ENCODE peak calls at places on chromosome 16, in six cellular contexts. One of them, this sample, is unnamed.

GRCh38 chr16:50234771-50235556 is 31.4 kb upstream of the ADCY7 start:
- DNase-seq in lung: no peak
- DNase-seq in HAP-1: peak
- DNase-seq in heart right ventricle: no peak
- DNase-seq in stimulated activated CD4-positive, alpha-beta T cell treated with anti-CD3 and anti-CD28 coated beads, Interleukin-2, amount 100 ng/mL, for 24 hours: no peak
- DNase-seq in psoas muscle: no peak
- DNase-seq in this sample: no peak

GRCh38 chr16:73116576-73116975 is 68.6 kb upstream of the ZFHX3 start:
- DNase-seq in lung: no peak
- DNase-seq in HAP-1: no peak
- DNase-seq in heart right ventricle: no peak
- DNase-seq in stimulated activated CD4-positive, alpha-beta T cell treated with anti-CD3 and anti-CD28 coated beads, Interleukin-2, amount 100 ng/mL, for 24 hours: no peak
- DNase-seq in psoas muscle: no peak
- DNase-seq in this sample: no peak

GRCh38 chr16:54169112-54169511 is 117.5 kb downstream of the IRX3 start:
- DNase-seq in lung: no peak
- DNase-seq in HAP-1: no peak
- DNase-seq in heart right ventricle: no peak
- DNase-seq in stimulated activated CD4-positive, alpha-beta T cell treated with anti-CD3 and anti-CD28 coated beads, Interleukin-2, amount 100 ng/mL, for 24 hours: no peak
- DNase-seq in psoas muscle: no peak
- DNase-seq in this sample: no peak

GRCh38 chr16:11049396-11050059 is 105.2 kb downstream of the CLEC16A start:
- DNase-seq in lung: no peak
- DNase-seq in HAP-1: peak
- DNase-seq in heart right ventricle: no peak
- DNase-seq in stimulated activated CD4-positive, alpha-beta T cell treated with anti-CD3 and anti-CD28 coated beads, Interleukin-2, amount 100 ng/mL, for 24 hours: no peak
- DNase-seq in psoas muscle: no peak
- DNase-seq in this sample: no peak

GRCh38 chr16:82042841-82043240 is 7.8 kb downstream of the HSD17B2 start:
- DNase-seq in lung: no peak
- DNase-seq in HAP-1: no peak
- DNase-seq in heart right ventricle: no peak
- DNase-seq in stimulated activated CD4-positive, alpha-beta T cell treated with anti-CD3 and anti-CD28 coated beads, Interleukin-2, amount 100 ng/mL, for 24 hours: no peak
- DNase-seq in psoas muscle: no peak
- DNase-seq in this sample: no peak

GRCh38 chr16:65070831-65071230 is 51.0 kb downstream of the CDH11 start:
- DNase-seq in lung: peak
- DNase-seq in HAP-1: no peak
- DNase-seq in heart right ventricle: peak
- DNase-seq in stimulated activated CD4-positive, alpha-beta T cell treated with anti-CD3 and anti-CD28 coated beads, Interleukin-2, amount 100 ng/mL, for 24 hours: no peak
- DNase-seq in psoas muscle: peak
- DNase-seq in this sample: peak

GRCh38 chr16:273547-274421 is 2.0 kb downstream of the RGS11 start:
- DNase-seq in lung: no peak
- DNase-seq in HAP-1: no peak
- DNase-seq in heart right ventricle: no peak
- DNase-seq in stimulated activated CD4-positive, alpha-beta T cell treated with anti-CD3 and anti-CD28 coated beads, Interleukin-2, amount 100 ng/mL, for 24 hours: no peak
- DNase-seq in psoas muscle: no peak
- DNase-seq in this sample: no peak

GRCh38 chr16:82138478-82139285 is 31.3 kb downstream of the MPHOSPH6 start:
- DNase-seq in lung: no peak
- DNase-seq in HAP-1: no peak
- DNase-seq in heart right ventricle: no peak
- DNase-seq in stimulated activated CD4-positive, alpha-beta T cell treated with anti-CD3 and anti-CD28 coated beads, Interleukin-2, amount 100 ng/mL, for 24 hours: no peak
- DNase-seq in psoas muscle: no peak
- DNase-seq in this sample: no peak

GRCh38 chr16:6081320-6081976 is 983.9 kb upstream of the EEF2KMT start:
- DNase-seq in lung: peak
- DNase-seq in HAP-1: no peak
- DNase-seq in heart right ventricle: no peak
- DNase-seq in stimulated activated CD4-positive, alpha-beta T cell treated with anti-CD3 and anti-CD28 coated beads, Interleukin-2, amount 100 ng/mL, for 24 hours: peak
- DNase-seq in psoas muscle: no peak
- DNase-seq in this sample: peak

GRCh38 chr16:1183235-1183907 is 30.5 kb downstream of the CACNA1H start:
- DNase-seq in lung: no peak
- DNase-seq in HAP-1: no peak
- DNase-seq in heart right ventricle: peak
- DNase-seq in stimulated activated CD4-positive, alpha-beta T cell treated with anti-CD3 and anti-CD28 coated beads, Interleukin-2, amount 100 ng/mL, for 24 hours: no peak
- DNase-seq in psoas muscle: peak
- DNase-seq in this sample: no peak

GRCh38 chr16:14249291-14250032 is 178.3 kb downstream of the MRTFB start:
- DNase-seq in lung: no peak
- DNase-seq in HAP-1: peak
- DNase-seq in heart right ventricle: no peak
- DNase-seq in stimulated activated CD4-positive, alpha-beta T cell treated with anti-CD3 and anti-CD28 coated beads, Interleukin-2, amount 100 ng/mL, for 24 hours: peak
- DNase-seq in psoas muscle: no peak
- DNase-seq in this sample: peak

GRCh38 chr16:87728026-87728425 is 37.8 kb downstream of the KLHDC4 start:
- DNase-seq in lung: no peak
- DNase-seq in HAP-1: no peak
- DNase-seq in heart right ventricle: no peak
- DNase-seq in stimulated activated CD4-positive, alpha-beta T cell treated with anti-CD3 and anti-CD28 coated beads, Interleukin-2, amount 100 ng/mL, for 24 hours: no peak
- DNase-seq in psoas muscle: no peak
- DNase-seq in this sample: no peak

GRCh38 chr16:56601325-56601724 is 7.1 kb upstream of the MT2A start:
- DNase-seq in lung: no peak
- DNase-seq in HAP-1: no peak
- DNase-seq in heart right ventricle: no peak
- DNase-seq in stimulated activated CD4-positive, alpha-beta T cell treated with anti-CD3 and anti-CD28 coated beads, Interleukin-2, amount 100 ng/mL, for 24 hours: no peak
- DNase-seq in psoas muscle: no peak
- DNase-seq in this sample: no peak

GRCh38 chr16:50151744-50152143 is 1.4 kb upstream of the TENT4B start:
- DNase-seq in lung: no peak
- DNase-seq in HAP-1: no peak
- DNase-seq in heart right ventricle: peak
- DNase-seq in stimulated activated CD4-positive, alpha-beta T cell treated with anti-CD3 and anti-CD28 coated beads, Interleukin-2, amount 100 ng/mL, for 24 hours: peak
- DNase-seq in psoas muscle: no peak
- DNase-seq in this sample: no peak

GRCh38 chr16:28218109-28218508 is 6.3 kb upstream of the XPO6 start:
- DNase-seq in lung: no peak
- DNase-seq in HAP-1: peak
- DNase-seq in heart right ventricle: no peak
- DNase-seq in stimulated activated CD4-positive, alpha-beta T cell treated with anti-CD3 and anti-CD28 coated beads, Interleukin-2, amount 100 ng/mL, for 24 hours: peak
- DNase-seq in psoas muscle: no peak
- DNase-seq in this sample: no peak

GRCh38 chr16:57469046-57469445 is 6.6 kb downstream of the POLR2C start:
- DNase-seq in lung: no peak
- DNase-seq in HAP-1: no peak
- DNase-seq in heart right ventricle: no peak
- DNase-seq in stimulated activated CD4-positive, alpha-beta T cell treated with anti-CD3 and anti-CD28 coated beads, Interleukin-2, amount 100 ng/mL, for 24 hours: no peak
- DNase-seq in psoas muscle: no peak
- DNase-seq in this sample: no peak

GRCh38 chr16:22008215-22009142 is 568 bp downstream of the MOSMO start:
- DNase-seq in lung: no peak
- DNase-seq in HAP-1: no peak
- DNase-seq in heart right ventricle: peak
- DNase-seq in stimulated activated CD4-positive, alpha-beta T cell treated with anti-CD3 and anti-CD28 coated beads, Interleukin-2, amount 100 ng/mL, for 24 hours: peak
- DNase-seq in psoas muscle: peak
- DNase-seq in this sample: no peak

GRCh38 chr16:787978-788398 is at the start of gene RPUSD1:
- DNase-seq in lung: no peak
- DNase-seq in HAP-1: no peak
- DNase-seq in heart right ventricle: no peak
- DNase-seq in stimulated activated CD4-positive, alpha-beta T cell treated with anti-CD3 and anti-CD28 coated beads, Interleukin-2, amount 100 ng/mL, for 24 hours: no peak
- DNase-seq in psoas muscle: no peak
- DNase-seq in this sample: no peak

GRCh38 chr16:72299684-72300243 is 127.8 kb upstream of the PMFBP1 start:
- DNase-seq in lung: no peak
- DNase-seq in HAP-1: no peak
- DNase-seq in heart right ventricle: no peak
- DNase-seq in stimulated activated CD4-positive, alpha-beta T cell treated with anti-CD3 and anti-CD28 coated beads, Interleukin-2, amount 100 ng/mL, for 24 hours: no peak
- DNase-seq in psoas muscle: no peak
- DNase-seq in this sample: no peak

GRCh38 chr16:73951541-73951940 is 345.1 kb upstream of the PSMD7 start:
- DNase-seq in lung: no peak
- DNase-seq in HAP-1: no peak
- DNase-seq in heart right ventricle: peak
- DNase-seq in stimulated activated CD4-positive, alpha-beta T cell treated with anti-CD3 and anti-CD28 coated beads, Interleukin-2, amount 100 ng/mL, for 24 hours: no peak
- DNase-seq in psoas muscle: no peak
- DNase-seq in this sample: no peak

GRCh38 chr16:70682239-70683145 is 3.4 kb downstream of the MTSS2 start:
- DNase-seq in lung: no peak
- DNase-seq in HAP-1: no peak
- DNase-seq in heart right ventricle: peak
- DNase-seq in stimulated activated CD4-positive, alpha-beta T cell treated with anti-CD3 and anti-CD28 coated beads, Interleukin-2, amount 100 ng/mL, for 24 hours: no peak
- DNase-seq in psoas muscle: peak
- DNase-seq in this sample: no peak

GRCh38 chr16:53666816-53667415 is 36.7 kb downstream of the RPGRIP1L start:
- DNase-seq in lung: no peak
- DNase-seq in HAP-1: peak
- DNase-seq in heart right ventricle: no peak
- DNase-seq in stimulated activated CD4-positive, alpha-beta T cell treated with anti-CD3 and anti-CD28 coated beads, Interleukin-2, amount 100 ng/mL, for 24 hours: no peak
- DNase-seq in psoas muscle: no peak
- DNase-seq in this sample: no peak

GRCh38 chr16:84786605-84787302 is 33.0 kb upstream of the CRISPLD2 start:
- DNase-seq in lung: no peak
- DNase-seq in HAP-1: no peak
- DNase-seq in heart right ventricle: no peak
- DNase-seq in stimulated activated CD4-positive, alpha-beta T cell treated with anti-CD3 and anti-CD28 coated beads, Interleukin-2, amount 100 ng/mL, for 24 hours: no peak
- DNase-seq in psoas muscle: no peak
- DNase-seq in this sample: no peak

GRCh38 chr16:1474471-1474795 is 395 bp downstream of the CLCN7 start:
- DNase-seq in lung: no peak
- DNase-seq in HAP-1: no peak
- DNase-seq in heart right ventricle: no peak
- DNase-seq in stimulated activated CD4-positive, alpha-beta T cell treated with anti-CD3 and anti-CD28 coated beads, Interleukin-2, amount 100 ng/mL, for 24 hours: no peak
- DNase-seq in psoas muscle: no peak
- DNase-seq in this sample: no peak

GRCh38 chr16:3259097-3259496 is 2.7 kb upstream of the MEFV start:
- DNase-seq in lung: peak
- DNase-seq in HAP-1: no peak
- DNase-seq in heart right ventricle: no peak
- DNase-seq in stimulated activated CD4-positive, alpha-beta T cell treated with anti-CD3 and anti-CD28 coated beads, Interleukin-2, amount 100 ng/mL, for 24 hours: no peak
- DNase-seq in psoas muscle: no peak
- DNase-seq in this sample: no peak

GRCh38 chr16:53949716-53950410 is 245.9 kb downstream of the FTO start:
- DNase-seq in lung: no peak
- DNase-seq in HAP-1: no peak
- DNase-seq in heart right ventricle: no peak
- DNase-seq in stimulated activated CD4-positive, alpha-beta T cell treated with anti-CD3 and anti-CD28 coated beads, Interleukin-2, amount 100 ng/mL, for 24 hours: no peak
- DNase-seq in psoas muscle: no peak
- DNase-seq in this sample: no peak

GRCh38 chr16:72317378-72317777 is 145.4 kb upstream of the PMFBP1 start:
- DNase-seq in lung: no peak
- DNase-seq in HAP-1: no peak
- DNase-seq in heart right ventricle: no peak
- DNase-seq in stimulated activated CD4-positive, alpha-beta T cell treated with anti-CD3 and anti-CD28 coated beads, Interleukin-2, amount 100 ng/mL, for 24 hours: no peak
- DNase-seq in psoas muscle: no peak
- DNase-seq in this sample: no peak

GRCh38 chr16:11361751-11362742 is 16.8 kb downstream of the RMI2 start:
- DNase-seq in lung: no peak
- DNase-seq in HAP-1: no peak
- DNase-seq in heart right ventricle: no peak
- DNase-seq in stimulated activated CD4-positive, alpha-beta T cell treated with anti-CD3 and anti-CD28 coated beads, Interleukin-2, amount 100 ng/mL, for 24 hours: peak
- DNase-seq in psoas muscle: no peak
- DNase-seq in this sample: no peak

GRCh38 chr16:67156146-67156844 is 3.4 kb downstream of the TRADD start:
- DNase-seq in lung: no peak
- DNase-seq in HAP-1: no peak
- DNase-seq in heart right ventricle: no peak
- DNase-seq in stimulated activated CD4-positive, alpha-beta T cell treated with anti-CD3 and anti-CD28 coated beads, Interleukin-2, amount 100 ng/mL, for 24 hours: no peak
- DNase-seq in psoas muscle: no peak
- DNase-seq in this sample: no peak

GRCh38 chr16:5175263-5175662 is 77.7 kb upstream of the EEF2KMT start:
- DNase-seq in lung: no peak
- DNase-seq in HAP-1: no peak
- DNase-seq in heart right ventricle: no peak
- DNase-seq in stimulated activated CD4-positive, alpha-beta T cell treated with anti-CD3 and anti-CD28 coated beads, Interleukin-2, amount 100 ng/mL, for 24 hours: no peak
- DNase-seq in psoas muscle: no peak
- DNase-seq in this sample: no peak

GRCh38 chr16:55638256-55638655 is 17.5 kb upstream of the SLC6A2 start:
- DNase-seq in lung: no peak
- DNase-seq in HAP-1: no peak
- DNase-seq in heart right ventricle: no peak
- DNase-seq in stimulated activated CD4-positive, alpha-beta T cell treated with anti-CD3 and anti-CD28 coated beads, Interleukin-2, amount 100 ng/mL, for 24 hours: no peak
- DNase-seq in psoas muscle: no peak
- DNase-seq in this sample: no peak

GRCh38 chr16:51815527-51815926 is 664.5 kb upstream of the SALL1 start:
- DNase-seq in lung: no peak
- DNase-seq in HAP-1: no peak
- DNase-seq in heart right ventricle: no peak
- DNase-seq in stimulated activated CD4-positive, alpha-beta T cell treated with anti-CD3 and anti-CD28 coated beads, Interleukin-2, amount 100 ng/mL, for 24 hours: no peak
- DNase-seq in psoas muscle: no peak
- DNase-seq in this sample: no peak

GRCh38 chr16:27972500-27972899 is 91.0 kb downstream of the GSG1L start:
- DNase-seq in lung: no peak
- DNase-seq in HAP-1: peak
- DNase-seq in heart right ventricle: no peak
- DNase-seq in stimulated activated CD4-positive, alpha-beta T cell treated with anti-CD3 and anti-CD28 coated beads, Interleukin-2, amount 100 ng/mL, for 24 hours: peak
- DNase-seq in psoas muscle: no peak
- DNase-seq in this sample: peak

GRCh38 chr16:66372078-66372897 is 5.8 kb downstream of the CDH5 start:
- DNase-seq in lung: no peak
- DNase-seq in HAP-1: no peak
- DNase-seq in heart right ventricle: no peak
- DNase-seq in stimulated activated CD4-positive, alpha-beta T cell treated with anti-CD3 and anti-CD28 coated beads, Interleukin-2, amount 100 ng/mL, for 24 hours: no peak
- DNase-seq in psoas muscle: no peak
- DNase-seq in this sample: no peak

GRCh38 chr16:27301236-27301861 is 12.4 kb upstream of the IL4R start:
- DNase-seq in lung: no peak
- DNase-seq in HAP-1: peak
- DNase-seq in heart right ventricle: no peak
- DNase-seq in stimulated activated CD4-positive, alpha-beta T cell treated with anti-CD3 and anti-CD28 coated beads, Interleukin-2, amount 100 ng/mL, for 24 hours: no peak
- DNase-seq in psoas muscle: no peak
- DNase-seq in this sample: no peak

GRCh38 chr16:84649511-84649861 is 1.2 kb downstream of the KLHL36 start:
- DNase-seq in lung: no peak
- DNase-seq in HAP-1: no peak
- DNase-seq in heart right ventricle: no peak
- DNase-seq in stimulated activated CD4-positive, alpha-beta T cell treated with anti-CD3 and anti-CD28 coated beads, Interleukin-2, amount 100 ng/mL, for 24 hours: no peak
- DNase-seq in psoas muscle: no peak
- DNase-seq in this sample: no peak

GRCh38 chr16:56662357-56663354 is 4.9 kb downstream of the MT1F start:
- DNase-seq in lung: no peak
- DNase-seq in HAP-1: no peak
- DNase-seq in heart right ventricle: no peak
- DNase-seq in stimulated activated CD4-positive, alpha-beta T cell treated with anti-CD3 and anti-CD28 coated beads, Interleukin-2, amount 100 ng/mL, for 24 hours: peak
- DNase-seq in psoas muscle: no peak
- DNase-seq in this sample: no peak

GRCh38 chr16:19252904-19253303 is 32.6 kb upstream of the CLEC19A start:
- DNase-seq in lung: no peak
- DNase-seq in HAP-1: no peak
- DNase-seq in heart right ventricle: no peak
- DNase-seq in stimulated activated CD4-positive, alpha-beta T cell treated with anti-CD3 and anti-CD28 coated beads, Interleukin-2, amount 100 ng/mL, for 24 hours: no peak
- DNase-seq in psoas muscle: no peak
- DNase-seq in this sample: no peak

GRCh38 chr16:2924901-2925820 is 13.4 kb downstream of the FLYWCH1 start:
- DNase-seq in lung: no peak
- DNase-seq in HAP-1: no peak
- DNase-seq in heart right ventricle: no peak
- DNase-seq in stimulated activated CD4-positive, alpha-beta T cell treated with anti-CD3 and anti-CD28 coated beads, Interleukin-2, amount 100 ng/mL, for 24 hours: no peak
- DNase-seq in psoas muscle: no peak
- DNase-seq in this sample: peak

This sample was measured in neuronal stem cell.